ENCODE peak calls at places on chromosomes 12 and 14, in six cellular contexts. M, U, B, G, F and E are unnamed samples.

GRCh38 chr14:61178226-61179060 is 102.7 kb downstream of the TMEM30B start:
- DNase-seq in M (no peak), U (peak), B (peak), G (peak), F (no peak), E (no peak)

GRCh38 chr12:90024261-90024660 is 315.6 kb upstream of the ATP2B1 start:
- DNase-seq in M (no peak), U (peak), B (no peak), G (no peak), F (no peak), E (no peak)

GRCh38 chr14:66638688-66639087 is 130.7 kb downstream of the GPHN start:
- DNase-seq in M (no peak), U (peak), B (no peak), G (no peak), F (no peak), E (no peak)

GRCh38 chr14:73823339-73823885 is 28.2 kb upstream of the PTGR2 start:
- DNase-seq in M (no peak), U (no peak), B (no peak), G (no peak), F (no peak), E (no peak)

GRCh38 chr14:89598548-89599186 is 181.6 kb upstream of the FOXN3 start:
- DNase-seq in M (no peak), U (no peak), B (no peak), G (no peak), F (peak), E (no peak)

GRCh38 chr14:88040141-88040540 is 35.2 kb downstream of the GPR65 start:
- DNase-seq in M (no peak), U (no peak), B (no peak), G (no peak), F (no peak), E (no peak)

GRCh38 chr14:75496755-75497154 is 25.5 kb upstream of the BATF start:
- DNase-seq in M (no peak), U (no peak), B (no peak), G (no peak), F (no peak), E (no peak)

GRCh38 chr12:42421844-42422779 is 96.1 kb downstream of the PPHLN1 start:
- DNase-seq in M (no peak), U (no peak), B (no peak), G (no peak), F (no peak), E (no peak)

GRCh38 chr14:100526057-100526456 is 61.2 kb downstream of the BEGAIN start:
- DNase-seq in M (no peak), U (no peak), B (no peak), G (no peak), F (no peak), E (no peak)

GRCh38 chr14:94653321-94653720 is 41.1 kb downstream of the SERPINA3 start:
- DNase-seq in M (no peak), U (no peak), B (no peak), G (no peak), F (no peak), E (no peak)

GRCh38 chr14:105582639-105583038 is 56.3 kb downstream of the TMEM121 start:
- DNase-seq in M (peak), U (no peak), B (no peak), G (no peak), F (no peak), E (no peak)

GRCh38 chr12:85182699-85183098 is 97.3 kb upstream of the ALX1 start:
- DNase-seq in M (no peak), U (no peak), B (no peak), G (no peak), F (no peak), E (no peak)

GRCh38 chr12:5922500-5922899 is 22.6 kb downstream of the ANO2 start:
- DNase-seq in M (no peak), U (no peak), B (peak), G (no peak), F (no peak), E (no peak)

GRCh38 chr14:100841445-100842403 is 15.8 kb downstream of the MEG3 start:
- DNase-seq in M (no peak), U (no peak), B (peak), G (no peak), F (peak), E (no peak)

GRCh38 chr12:27382924-27383323 is 50.3 kb downstream of the BMAL2 start:
- DNase-seq in M (no peak), U (no peak), B (no peak), G (no peak), F (no peak), E (no peak)

GRCh38 chr14:102362084-102362483 is 606 bp downstream of the CINP start:
- DNase-seq in M (no peak), U (no peak), B (no peak), G (peak), F (no peak), E (no peak)

GRCh38 chr14:75831971-75832370 is 149.8 kb downstream of the TGFB3 start:
- DNase-seq in M (no peak), U (no peak), B (no peak), G (no peak), F (peak), E (peak)

GRCh38 chr12:26787125-26787495 is 45.9 kb downstream of the ITPR2 start:
- DNase-seq in M (no peak), U (peak), B (no peak), G (no peak), F (no peak), E (no peak)